ENCODE peak calls at places on chromosomes 13 and 19, in five cellular contexts. One of them, this sample, is unnamed.

GRCh38 chr13:75812751-75813181 is 176.6 kb downstream of the LMO7 start:
- DNase-seq in upper lobe of left lung: no peak
- DNase-seq in body of pancreas: peak; percentile 23
- DNase-seq in breast epithelium: no peak
- DNase-seq in esophagus muscularis mucosa: no peak
- DNase-seq in this sample: peak; percentile 38

GRCh38 chr13:30319703-30320102 is 12.4 kb upstream of the KATNAL1 start:
- DNase-seq in upper lobe of left lung: no peak
- DNase-seq in body of pancreas: no peak
- DNase-seq in breast epithelium: no peak
- DNase-seq in esophagus muscularis mucosa: no peak
- DNase-seq in this sample: no peak

GRCh38 chr13:44266772-44267171 is 106.9 kb upstream of the SERP2 start:
- DNase-seq in upper lobe of left lung: no peak
- DNase-seq in body of pancreas: no peak
- DNase-seq in breast epithelium: no peak
- DNase-seq in esophagus muscularis mucosa: no peak
- DNase-seq in this sample: no peak

GRCh38 chr19:45575216-45575615 is 9.4 kb downstream of the OPA3 start:
- DNase-seq in upper lobe of left lung: no peak
- DNase-seq in body of pancreas: no peak
- DNase-seq in breast epithelium: no peak
- DNase-seq in esophagus muscularis mucosa: no peak
- DNase-seq in this sample: no peak

GRCh38 chr13:71864981-71865857 is 1.8 kb downstream of the DACH1 start:
- DNase-seq in upper lobe of left lung: peak; percentile 40
- DNase-seq in body of pancreas: peak; percentile 22
- DNase-seq in breast epithelium: no peak
- DNase-seq in esophagus muscularis mucosa: no peak
- DNase-seq in this sample: peak; percentile 22

GRCh38 chr19:17775245-17775927 is 19.6 kb upstream of the B3GNT3 start:
- DNase-seq in upper lobe of left lung: no peak
- DNase-seq in body of pancreas: no peak
- DNase-seq in breast epithelium: no peak
- DNase-seq in esophagus muscularis mucosa: no peak
- DNase-seq in this sample: peak; percentile 56

GRCh38 chr19:19460258-19460731 is 54.8 kb downstream of the GATAD2A start:
- DNase-seq in upper lobe of left lung: no peak
- DNase-seq in body of pancreas: no peak
- DNase-seq in breast epithelium: no peak
- DNase-seq in esophagus muscularis mucosa: no peak
- DNase-seq in this sample: no peak

GRCh38 chr13:113584870-113585671 is 518 bp downstream of the TFDP1 start:
- DNase-seq in upper lobe of left lung: no peak
- DNase-seq in body of pancreas: no peak
- DNase-seq in breast epithelium: no peak
- DNase-seq in esophagus muscularis mucosa: peak; percentile 72
- DNase-seq in this sample: peak; percentile 22

GRCh38 chr13:23748591-23748990 is 140.6 kb downstream of the MIPEP start:
- DNase-seq in upper lobe of left lung: no peak
- DNase-seq in body of pancreas: no peak
- DNase-seq in breast epithelium: no peak
- DNase-seq in esophagus muscularis mucosa: no peak
- DNase-seq in this sample: no peak

GRCh38 chr13:33728271-33729037 is 89.5 kb upstream of the RFC3 start:
- DNase-seq in upper lobe of left lung: peak; percentile 38
- DNase-seq in body of pancreas: peak; percentile 23
- DNase-seq in breast epithelium: peak; percentile 44
- DNase-seq in esophagus muscularis mucosa: no peak
- DNase-seq in this sample: no peak

GRCh38 chr19:17565611-17566010 is 10.2 kb downstream of the COLGALT1 start:
- DNase-seq in upper lobe of left lung: no peak
- DNase-seq in body of pancreas: no peak
- DNase-seq in breast epithelium: no peak
- DNase-seq in esophagus muscularis mucosa: no peak
- DNase-seq in this sample: no peak

GRCh38 chr19:14450168-14450874 is 17.2 kb downstream of the PKN1 start:
- DNase-seq in upper lobe of left lung: no peak
- DNase-seq in body of pancreas: no peak
- DNase-seq in breast epithelium: no peak
- DNase-seq in esophagus muscularis mucosa: no peak
- DNase-seq in this sample: peak; percentile 85

GRCh38 chr13:74870865-74871264 is 611.1 kb downstream of the TBC1D4 start:
- DNase-seq in upper lobe of left lung: no peak
- DNase-seq in body of pancreas: no peak
- DNase-seq in breast epithelium: no peak
- DNase-seq in esophagus muscularis mucosa: no peak
- DNase-seq in this sample: no peak

GRCh38 chr13:46571941-46572340 is 19.0 kb downstream of the LRCH1 start:
- DNase-seq in upper lobe of left lung: no peak
- DNase-seq in body of pancreas: no peak
- DNase-seq in breast epithelium: no peak
- DNase-seq in esophagus muscularis mucosa: no peak
- DNase-seq in this sample: no peak

GRCh38 chr19:39679056-39679790 is 23.5 kb downstream of the LGALS16 start:
- DNase-seq in upper lobe of left lung: no peak
- DNase-seq in body of pancreas: no peak
- DNase-seq in breast epithelium: no peak
- DNase-seq in esophagus muscularis mucosa: no peak
- DNase-seq in this sample: no peak

GRCh38 chr19:9219489-9219888 is at the start of gene OR7D4:
- DNase-seq in upper lobe of left lung: no peak
- DNase-seq in body of pancreas: no peak
- DNase-seq in breast epithelium: no peak
- DNase-seq in esophagus muscularis mucosa: no peak
- DNase-seq in this sample: no peak

GRCh38 chr13:43365042-43365344 is 341.6 kb downstream of the DNAJC15 start:
- DNase-seq in upper lobe of left lung: no peak
- DNase-seq in body of pancreas: no peak
- DNase-seq in breast epithelium: no peak
- DNase-seq in esophagus muscularis mucosa: peak; percentile 64
- DNase-seq in this sample: no peak

GRCh38 chr13:32047796-32048195 is 16.2 kb downstream of the FRY start:
- DNase-seq in upper lobe of left lung: no peak
- DNase-seq in body of pancreas: no peak
- DNase-seq in breast epithelium: no peak
- DNase-seq in esophagus muscularis mucosa: no peak
- DNase-seq in this sample: no peak

GRCh38 chr13:39968646-39969475 is 313.4 kb downstream of the COG6 start:
- DNase-seq in upper lobe of left lung: no peak
- DNase-seq in body of pancreas: no peak
- DNase-seq in breast epithelium: no peak
- DNase-seq in esophagus muscularis mucosa: no peak
- DNase-seq in this sample: no peak

GRCh38 chr19:32580353-32580900 is 563 bp upstream of the PDCD5 start:
- DNase-seq in upper lobe of left lung: no peak
- DNase-seq in body of pancreas: no peak
- DNase-seq in breast epithelium: no peak
- DNase-seq in esophagus muscularis mucosa: no peak
- DNase-seq in this sample: no peak

GRCh38 chr13:81540777-81541176 is 1199.9 kb upstream of the SPRY2 start:
- DNase-seq in upper lobe of left lung: no peak
- DNase-seq in body of pancreas: peak; percentile 15
- DNase-seq in breast epithelium: no peak
- DNase-seq in esophagus muscularis mucosa: no peak
- DNase-seq in this sample: no peak

GRCh38 chr13:33992891-33993336 is 175.0 kb downstream of the RFC3 start:
- DNase-seq in upper lobe of left lung: no peak
- DNase-seq in body of pancreas: no peak
- DNase-seq in breast epithelium: no peak
- DNase-seq in esophagus muscularis mucosa: no peak
- DNase-seq in this sample: no peak

GRCh38 chr19:42567567-42567966 is 27.2 kb downstream of the CEACAM8 start:
- DNase-seq in upper lobe of left lung: no peak
- DNase-seq in body of pancreas: no peak
- DNase-seq in breast epithelium: no peak
- DNase-seq in esophagus muscularis mucosa: no peak
- DNase-seq in this sample: no peak

GRCh38 chr13:104773775-104774174 is 1707.6 kb upstream of the SLC10A2 start:
- DNase-seq in upper lobe of left lung: no peak
- DNase-seq in body of pancreas: no peak
- DNase-seq in breast epithelium: no peak
- DNase-seq in esophagus muscularis mucosa: no peak
- DNase-seq in this sample: no peak

GRCh38 chr19:1161716-1162115 is 12.4 kb downstream of the SBNO2 start:
- DNase-seq in upper lobe of left lung: peak; percentile 85
- DNase-seq in body of pancreas: peak; percentile 47
- DNase-seq in breast epithelium: no peak
- DNase-seq in esophagus muscularis mucosa: no peak
- DNase-seq in this sample: no peak

GRCh38 chr19:48798937-48799336 is 11.9 kb downstream of the BCAT2 start:
- DNase-seq in upper lobe of left lung: no peak
- DNase-seq in body of pancreas: no peak
- DNase-seq in breast epithelium: no peak
- DNase-seq in esophagus muscularis mucosa: no peak
- DNase-seq in this sample: no peak

GRCh38 chr19:2653717-2654584 is 48.5 kb downstream of the GNG7 start:
- DNase-seq in upper lobe of left lung: no peak
- DNase-seq in body of pancreas: peak; percentile 30
- DNase-seq in breast epithelium: no peak
- DNase-seq in esophagus muscularis mucosa: no peak
- DNase-seq in this sample: no peak

GRCh38 chr19:10431943-10432735 is 11.8 kb downstream of the PDE4A start:
- DNase-seq in upper lobe of left lung: peak; percentile 79
- DNase-seq in body of pancreas: peak; percentile 70
- DNase-seq in breast epithelium: no peak
- DNase-seq in esophagus muscularis mucosa: no peak
- DNase-seq in this sample: peak; percentile 37

GRCh38 chr19:4371209-4371897 is 28.0 kb downstream of the MPND start:
- DNase-seq in upper lobe of left lung: no peak
- DNase-seq in body of pancreas: peak; percentile 61
- DNase-seq in breast epithelium: no peak
- DNase-seq in esophagus muscularis mucosa: no peak
- DNase-seq in this sample: peak; percentile 43

GRCh38 chr19:5478925-5479588 is 23.8 kb downstream of the ZNRF4 start:
- DNase-seq in upper lobe of left lung: no peak
- DNase-seq in body of pancreas: no peak
- DNase-seq in breast epithelium: no peak
- DNase-seq in esophagus muscularis mucosa: no peak
- DNase-seq in this sample: no peak

GRCh38 chr19:45100797-45101196 is 7.8 kb downstream of the PPP1R37 start:
- DNase-seq in upper lobe of left lung: no peak
- DNase-seq in body of pancreas: no peak
- DNase-seq in breast epithelium: no peak
- DNase-seq in esophagus muscularis mucosa: no peak
- DNase-seq in this sample: no peak

GRCh38 chr13:46321494-46322225 is 65.4 kb downstream of the RUBCNL start:
- DNase-seq in upper lobe of left lung: peak; percentile 65
- DNase-seq in body of pancreas: peak; percentile 64
- DNase-seq in breast epithelium: peak; percentile 36
- DNase-seq in esophagus muscularis mucosa: no peak
- DNase-seq in this sample: peak; percentile 75

GRCh38 chr13:74867460-74867859 is 614.5 kb downstream of the TBC1D4 start:
- DNase-seq in upper lobe of left lung: no peak
- DNase-seq in body of pancreas: no peak
- DNase-seq in breast epithelium: no peak
- DNase-seq in esophagus muscularis mucosa: no peak
- DNase-seq in this sample: no peak

GRCh38 chr13:75803175-75803611 is 167.1 kb downstream of the LMO7 start:
- DNase-seq in upper lobe of left lung: no peak
- DNase-seq in body of pancreas: peak; percentile 45
- DNase-seq in breast epithelium: no peak
- DNase-seq in esophagus muscularis mucosa: no peak
- DNase-seq in this sample: no peak

GRCh38 chr13:109412232-109412935 is 374.0 kb downstream of the IRS2 start:
- DNase-seq in upper lobe of left lung: no peak
- DNase-seq in body of pancreas: peak; percentile 35
- DNase-seq in breast epithelium: no peak
- DNase-seq in esophagus muscularis mucosa: no peak
- DNase-seq in this sample: peak; percentile 89

GRCh38 chr19:2186071-2186846 is 22.5 kb downstream of the DOT1L start:
- DNase-seq in upper lobe of left lung: peak; percentile 83
- DNase-seq in body of pancreas: peak; percentile 56
- DNase-seq in breast epithelium: peak; percentile 47
- DNase-seq in esophagus muscularis mucosa: peak; percentile 95
- DNase-seq in this sample: peak; percentile 75

GRCh38 chr13:75458696-75459422 is 23.1 kb downstream of the TBC1D4 start:
- DNase-seq in upper lobe of left lung: peak; percentile 73
- DNase-seq in body of pancreas: peak; percentile 88
- DNase-seq in breast epithelium: peak; percentile 85
- DNase-seq in esophagus muscularis mucosa: no peak
- DNase-seq in this sample: peak; percentile 27

GRCh38 chr13:41007359-41008118 is 11.6 kb downstream of the ELF1 start:
- DNase-seq in upper lobe of left lung: no peak
- DNase-seq in body of pancreas: no peak
- DNase-seq in breast epithelium: no peak
- DNase-seq in esophagus muscularis mucosa: no peak
- DNase-seq in this sample: no peak

GRCh38 chr13:85970727-85971126 is 171.5 kb upstream of the SLITRK6 start:
- DNase-seq in upper lobe of left lung: no peak
- DNase-seq in body of pancreas: no peak
- DNase-seq in breast epithelium: no peak
- DNase-seq in esophagus muscularis mucosa: no peak
- DNase-seq in this sample: no peak
- TF ChIP-seq CTCF in upper lobe of left lung: no peak
- TF ChIP-seq CTCF in body of pancreas: no peak
- TF ChIP-seq CTCF in breast epithelium: no peak
- TF ChIP-seq CTCF in esophagus muscularis mucosa: no peak
- TF ChIP-seq CTCF in this sample: no peak

GRCh38 chr13:77042566-77043177 is 15.7 kb upstream of the FBXL3 start:
- DNase-seq in upper lobe of left lung: no peak
- DNase-seq in body of pancreas: no peak
- DNase-seq in breast epithelium: no peak
- DNase-seq in esophagus muscularis mucosa: no peak
- DNase-seq in this sample: no peak
- TF ChIP-seq POLR2A in upper lobe of left lung: no peak
- TF ChIP-seq POLR2A in body of pancreas: no peak
- TF ChIP-seq POLR2A in breast epithelium: no peak
- TF ChIP-seq POLR2A in esophagus muscularis mucosa: no peak
- TF ChIP-seq POLR2A in this sample: no peak

GRCh38 chr19:56113071-56113632 is 7.9 kb downstream of the ZNF787 start:
- DNase-seq in upper lobe of left lung: no peak
- DNase-seq in body of pancreas: no peak
- DNase-seq in breast epithelium: no peak
- DNase-seq in esophagus muscularis mucosa: no peak
- DNase-seq in this sample: no peak

GRCh38 chr19:56116606-56117005 is 4.5 kb downstream of the ZNF787 start:
- DNase-seq in upper lobe of left lung: no peak
- DNase-seq in body of pancreas: no peak
- DNase-seq in breast epithelium: no peak
- DNase-seq in esophagus muscularis mucosa: no peak
- DNase-seq in this sample: no peak

GRCh38 chr19:56114051-56114694 is 6.9 kb downstream of the ZNF787 start:
- DNase-seq in upper lobe of left lung: no peak
- DNase-seq in body of pancreas: no peak
- DNase-seq in breast epithelium: no peak
- DNase-seq in esophagus muscularis mucosa: no peak
- DNase-seq in this sample: no peak

GRCh38 chr19:56115490-56115889 is 5.6 kb downstream of the ZNF787 start:
- DNase-seq in upper lobe of left lung: no peak
- DNase-seq in body of pancreas: no peak
- DNase-seq in breast epithelium: no peak
- DNase-seq in esophagus muscularis mucosa: no peak
- DNase-seq in this sample: no peak

GRCh38 chr19:56114711-56115110 is 6.4 kb downstream of the ZNF787 start:
- DNase-seq in upper lobe of left lung: no peak
- DNase-seq in body of pancreas: no peak
- DNase-seq in breast epithelium: no peak
- DNase-seq in esophagus muscularis mucosa: no peak
- DNase-seq in this sample: peak; percentile 57
- H3K4me3 ChIP-seq in upper lobe of left lung: no peak overlapping the region
- H3K4me3 ChIP-seq in body of pancreas: no peak overlapping the region
- H3K4me3 ChIP-seq in breast epithelium: no peak overlapping the region
- H3K4me3 ChIP-seq in esophagus muscularis mucosa: no peak overlapping the region
- H3K4me3 ChIP-seq in this sample: no peak overlapping the region

GRCh38 chr19:54096642-54097106 is 3.9 kb downstream of the OSCAR start:
- DNase-seq in upper lobe of left lung: peak; percentile 55
- DNase-seq in body of pancreas: no peak
- DNase-seq in breast epithelium: no peak
- DNase-seq in esophagus muscularis mucosa: no peak
- DNase-seq in this sample: peak; percentile 34
- TF ChIP-seq CTCF in upper lobe of left lung: no peak
- TF ChIP-seq CTCF in body of pancreas: peak; percentile 11
- TF ChIP-seq CTCF in breast epithelium: no peak
- TF ChIP-seq CTCF in esophagus muscularis mucosa: no peak
- TF ChIP-seq CTCF in this sample: no peak